ENCODE peak calls at places on chromosome 5, in ten cellular contexts. O is CD4-positive, alpha-beta T cell; S is left ventricle myocardium superior; V is activated naive CD8-positive, alpha-beta T cell treated with anti-CD3 and anti-CD28 coated beads, Interleukin-2, amount 10 ng/mL, durations not matched to agents 7 days and 5 days; H is pancreas; I is heart right ventricle; W is mucosa of descending colon; E is activated CD8-positive, alpha-beta T cell treated with anti-CD3 and anti-CD28 coated beads, Interleukin-2, amount 10 ng/mL, durations not matched to agents 7 days and 5 days; Z is activated T-cell treated with anti-CD3 and anti-CD28 coated beads, Interleukin-2, amount 50 U/mL, for 4 hours; D is activated CD8-positive, alpha-beta memory T cell treated with anti-CD3 and anti-CD28 coated beads, Interleukin-2, amount 10 ng/mL, durations not matched to agents 7 days and 5 days. F is an unnamed sample.

GRCh38 chr5:88374391-88374790 is 105.7 kb upstream of the TMEM161B start:
- ATAC-seq in H (no peak), V (no peak), S (no peak), Z (no peak), W (no peak), I (no peak), O (no peak), E (no peak), D (no peak), F (no peak)

GRCh38 chr5:36079200-36079761 is 12.6 kb upstream of the UGT3A2 start:
- ATAC-seq in H (peak), I (no peak), W (peak), D (peak), O (peak), E (peak), S (peak), V (peak), Z (peak), F (peak)

GRCh38 chr5:123080215-123080614 is 8.8 kb upstream of the PRDM6 start:
- ATAC-seq in H (no peak), Z (no peak), O (no peak), S (no peak), V (no peak), E (no peak), I (no peak), D (no peak), W (no peak), F (peak)

GRCh38 chr5:10354048-10354872 is 765 bp downstream of the MARCHF6 start:
- ATAC-seq in I (peak), O (no peak), H (peak), Z (peak), E (peak), S (peak), V (peak), W (peak), D (peak), F (no peak)

GRCh38 chr5:122723606-122724352 is 51.1 kb upstream of the SNX2 start:
- ATAC-seq in S (peak), O (no peak), I (peak), D (no peak), E (no peak), H (peak), W (peak), Z (no peak), V (no peak), F (peak)

GRCh38 chr5:73820321-73820720 is 194.3 kb downstream of the ARHGEF28 start:
- ATAC-seq in V (no peak), W (peak), D (no peak), O (no peak), Z (no peak), E (no peak), H (no peak), I (no peak), S (no peak), F (no peak)

GRCh38 chr5:14367364-14367763 is 214.2 kb upstream of the OTULINL start:
- ATAC-seq in H (no peak), Z (no peak), S (peak), D (no peak), V (no peak), I (no peak), O (no peak), W (no peak), E (no peak), F (no peak)

GRCh38 chr5:95734916-95735315 is 3.8 kb downstream of the RHOBTB3 start:
- ATAC-seq in O (no peak), D (no peak), I (no peak), H (peak), W (peak), S (peak), Z (no peak), V (no peak), E (no peak), F (no peak)

GRCh38 chr5:134564396-134564795 is 38.9 kb downstream of the JADE2 start:
- ATAC-seq in I (no peak), W (no peak), Z (no peak), E (no peak), H (no peak), V (no peak), D (no peak), S (no peak), O (no peak), F (no peak)

GRCh38 chr5:110968246-110969005 is 103.1 kb upstream of the TSLP start:
- ATAC-seq in V (no peak), O (no peak), S (no peak), W (no peak), I (no peak), H (no peak), D (no peak), Z (no peak), E (no peak), F (peak)

GRCh38 chr5:100430268-100430900 is 104.8 kb upstream of the FAM174A start:
- ATAC-seq in O (no peak), V (no peak), D (no peak), H (peak), E (peak), S (no peak), W (peak), I (no peak), Z (no peak), F (peak)

GRCh38 chr5:23314827-23315226 is 192.6 kb upstream of the PRDM9 start:
- ATAC-seq in O (no peak), I (no peak), E (no peak), S (no peak), H (no peak), Z (no peak), V (no peak), D (no peak), W (no peak), F (no peak)